ENCODE peak calls at places on chromosome 2, in five cellular contexts. O, J, V, S and I are unnamed samples.

GRCh38 chr2:63950414-63950813 is 68.8 kb downstream of the VPS54 start:
- DNase-seq in S (no peak), J (no peak), V (no peak), O (no peak), I (no peak)

GRCh38 chr2:209911486-209911885 is 91.0 kb upstream of the RPE start:
- DNase-seq in V (no peak), S (no peak), J (no peak), O (no peak), I (no peak)

GRCh38 chr2:213219816-213220215 is 64.4 kb upstream of the SPAG16 start:
- DNase-seq in O (no peak), J (no peak), S (peak; percentile 60), V (no peak), I (no peak)

GRCh38 chr2:60359569-60359968 is 193.9 kb downstream of the BCL11A start:
- DNase-seq in J (no peak), V (no peak), O (no peak), S (no peak), I (no peak)

GRCh38 chr2:41916177-41916576 is 131.6 kb upstream of the PKDCC start:
- DNase-seq in V (no peak), O (no peak), S (no peak), J (no peak), I (no peak)

GRCh38 chr2:23627236-23627990 is 242.4 kb downstream of the KLHL29 start:
- DNase-seq in O (no peak), V (no peak), J (no peak), S (no peak), I (no peak)

GRCh38 chr2:74876081-74876886 is 42.4 kb downstream of the HK2 start:
- DNase-seq in V (peak; percentile 28), O (peak; percentile 37), J (peak; percentile 82), S (peak; percentile 75), I (peak; percentile 36)

GRCh38 chr2:5723791-5724735 is 31.9 kb downstream of the SOX11 start:
- DNase-seq in O (no peak), S (no peak), J (no peak), V (no peak), I (no peak)

GRCh38 chr2:24182507-24182906 is 7.7 kb downstream of the FAM228A start:
- DNase-seq in V (no peak), O (no peak), S (no peak), J (no peak), I (no peak)

GRCh38 chr2:65320042-65320711 is 92.5 kb downstream of the ACTR2 start:
- DNase-seq in S (peak; percentile 95), J (peak; percentile 87), V (no peak), O (no peak), I (no peak)

GRCh38 chr2:111072220-111072871 is 48.4 kb upstream of the BCL2L11 start:
- DNase-seq in S (peak; percentile 91), J (peak; percentile 84), V (no peak), O (no peak), I (no peak)

GRCh38 chr2:73268831-73269685 is 15.2 kb downstream of the FBXO41 start:
- DNase-seq in J (no peak), O (peak; percentile 74), V (peak; percentile 82), S (no peak), I (no peak)

GRCh38 chr2:149075868-149076267 is 37.4 kb downstream of the LYPD6B start:
- DNase-seq in V (no peak), S (no peak), O (no peak), J (peak; percentile 20), I (no peak)

GRCh38 chr2:33077841-33078240 is 131.1 kb downstream of the LTBP1 start:
- DNase-seq in V (no peak), O (no peak), J (no peak), S (no peak), I (no peak)

GRCh38 chr2:69138247-69138754 is 125.3 kb downstream of the ANTXR1 start:
- DNase-seq in O (no peak), S (peak; percentile 90), V (no peak), J (peak; percentile 84), I (no peak)

GRCh38 chr2:223723954-223724411 is 113.4 kb downstream of the AP1S3 start:
- DNase-seq in O (no peak), V (no peak), S (no peak), J (no peak), I (peak; percentile 59)

GRCh38 chr2:129912871-129913694 is 66.4 kb upstream of the RAB6C start:
- DNase-seq in S (no peak), V (no peak), O (no peak), J (no peak), I (no peak)

GRCh38 chr2:138468617-138469016 is 33.0 kb upstream of the SPOPL start:
- DNase-seq in V (no peak), J (no peak), O (no peak), S (no peak), I (no peak)

GRCh38 chr2:166560022-166560421 is 66.0 kb upstream of the SCN7A start:
- DNase-seq in O (no peak), V (no peak), S (no peak), J (no peak), I (no peak)

GRCh38 chr2:128643221-128644065 is 324.8 kb upstream of the HS6ST1 start:
- DNase-seq in S (no peak), J (no peak), O (peak; percentile 1), V (no peak), I (no peak)

GRCh38 chr2:212254331-212254730 is 284.3 kb downstream of the ERBB4 start:
- DNase-seq in V (no peak), J (no peak), O (no peak), S (no peak), I (no peak)

GRCh38 chr2:168450171-168450570 is 5.9 kb upstream of the CERS6 start:
- DNase-seq in S (no peak), O (no peak), J (no peak), V (no peak), I (no peak)

GRCh38 chr2:72972744-72973535 is 55.6 kb downstream of the EMX1 start:
- DNase-seq in V (no peak), J (no peak), S (no peak), O (no peak), I (no peak)

GRCh38 chr2:39068757-39069515 is 51.9 kb downstream of the SOS1 start:
- DNase-seq in V (no peak), O (no peak), S (peak; percentile 53), J (peak; percentile 8), I (no peak)
- TF ChIP-seq CTCF in V (no peak), O (no peak), S (peak; percentile 18), J (peak; percentile 3), I (peak; percentile 32)

DNA sequence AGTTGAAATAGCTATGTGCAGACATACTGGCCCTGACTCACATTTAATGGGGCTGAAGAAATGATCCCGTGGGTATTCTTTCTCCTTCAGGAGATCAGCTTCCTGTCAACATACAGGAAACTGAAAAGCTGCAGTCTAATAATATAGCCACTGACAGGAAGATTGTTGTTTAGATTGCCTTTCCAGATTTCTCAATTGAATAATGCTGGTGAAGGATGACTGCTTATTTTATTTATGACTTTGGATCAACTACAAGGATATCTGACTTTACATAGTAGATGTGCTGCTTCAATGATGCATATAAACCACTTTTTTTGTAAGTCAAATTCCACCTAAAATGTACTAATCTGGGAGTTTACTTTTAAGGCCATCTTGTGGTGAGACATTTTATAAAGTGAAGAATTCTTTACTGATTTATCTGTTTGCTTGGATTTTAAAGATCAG is 93.4 kb upstream of the MAP4K3 start:
- DNase-seq in V (no peak), S (peak; percentile 95), J (peak; percentile 79), O (no peak), I (no peak)
- TF ChIP-seq CTCF in V (no peak), S (no peak), J (no peak), O (peak; percentile 19), I (no peak)

GRCh38 chr2:222037211-222037610 is 261.6 kb downstream of the PAX3 start:
- DNase-seq in V (no peak), S (no peak), J (no peak), O (no peak), I (no peak)

GRCh38 chr2:222039821-222040220 is 259.0 kb downstream of the PAX3 start:
- DNase-seq in V (no peak), O (no peak), J (no peak), S (no peak), I (no peak)

GRCh38 chr2:222034058-222034457 is 264.7 kb downstream of the PAX3 start:
- DNase-seq in O (no peak), V (no peak), J (no peak), S (no peak), I (no peak)

GRCh38 chr2:222040333-222040732 is 258.5 kb downstream of the PAX3 start:
- DNase-seq in O (no peak), S (no peak), J (no peak), V (no peak), I (no peak)

DNA sequence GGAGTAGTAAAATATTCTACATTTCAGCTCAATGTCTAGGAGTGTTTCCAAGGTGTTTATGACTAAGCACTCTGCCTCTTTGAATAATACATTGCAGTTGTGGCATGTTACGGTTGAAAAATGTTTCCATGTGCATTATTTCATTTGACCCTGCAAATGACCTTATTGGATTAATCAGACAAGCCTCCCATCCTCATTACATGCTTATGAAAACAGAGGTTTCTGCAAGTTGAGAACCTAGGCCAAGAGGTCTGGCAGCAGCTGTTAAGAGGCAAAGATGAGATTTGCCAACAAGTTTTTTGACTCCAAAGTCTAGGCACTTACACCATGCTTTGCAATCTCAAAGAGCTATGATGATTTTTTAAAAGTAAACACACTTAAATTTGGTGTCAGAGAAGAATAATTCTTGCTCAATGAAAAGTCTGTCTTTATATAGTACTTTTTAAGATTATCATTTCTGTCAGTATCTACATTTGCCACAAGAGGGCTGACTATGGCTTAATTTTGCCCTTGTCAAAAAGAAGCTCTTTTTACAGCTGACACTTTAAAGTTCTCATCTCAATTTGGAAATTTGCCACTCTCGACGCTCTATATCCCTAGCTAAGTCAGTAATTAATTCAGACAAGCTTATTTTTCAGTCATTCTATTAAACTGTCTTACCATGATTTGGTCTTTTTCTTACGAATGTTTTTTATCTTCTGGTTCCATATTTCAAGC is 260.6 kb downstream of the PAX3 start:
- DNase-seq in V (no peak), S (peak; percentile 10), O (no peak), J (peak; percentile 3), I (no peak)
- TF ChIP-seq CTCF in V (no peak), S (peak; percentile 20), O (no peak), J (peak; percentile 25), I (peak; percentile 76)

DNA sequence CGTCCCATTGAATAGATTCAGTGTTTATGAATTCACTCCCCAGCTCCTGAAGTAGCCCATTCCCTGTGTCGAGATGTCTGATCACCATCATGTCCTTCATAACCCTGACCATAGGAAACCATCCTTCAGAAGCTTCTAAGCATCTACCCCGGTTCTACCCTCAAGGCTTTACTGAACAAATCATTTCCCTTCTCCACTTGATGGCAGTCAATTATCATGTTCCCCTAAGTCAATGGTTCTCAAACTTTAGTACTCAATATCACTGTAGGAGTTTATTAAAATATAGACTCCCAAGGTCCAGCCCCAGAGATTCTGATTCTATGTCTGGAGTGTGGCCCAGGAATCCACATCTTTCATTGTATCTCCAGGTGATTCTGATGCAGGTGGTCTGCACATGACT is 228.4 kb upstream of the SP5 start:
- DNase-seq in V (no peak), O (no peak), S (peak; percentile 11), J (no peak), I (no peak)
- TF ChIP-seq CTCF in V (no peak), O (peak; percentile 23), S (no peak), J (no peak), I (no peak)

DNA sequence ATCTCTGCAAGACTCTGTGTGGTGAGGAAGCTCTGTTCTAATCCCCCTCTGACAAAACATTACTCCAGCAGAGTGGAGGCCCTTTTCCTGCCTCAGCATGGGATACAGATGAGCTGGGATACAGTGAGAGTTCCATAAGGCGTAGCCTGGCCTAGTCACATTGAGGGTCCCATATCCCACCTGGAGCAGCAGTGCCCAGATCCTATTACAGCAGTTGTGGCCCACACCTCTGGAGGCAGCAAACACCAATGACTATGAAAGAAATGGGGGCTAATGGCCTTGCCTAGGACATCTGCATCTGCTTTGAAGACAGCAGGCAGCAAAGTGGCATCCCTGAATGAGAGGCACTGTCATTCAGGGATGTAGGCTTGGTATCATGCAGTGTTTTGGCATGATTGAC is 534.5 kb downstream of the TDRD15 start:
- DNase-seq in O (no peak), S (no peak), J (no peak), V (no peak), I (no peak)
- TF ChIP-seq CTCF in O (no peak), S (no peak), J (no peak), V (no peak), I (no peak)